ENCODE peak calls at places on chromosomes 7 and 10, in five cellular contexts. One of them, this sample, is unnamed. For H3K4me1, the result is how much of the 10 kb centered on the place peaks cover.

GRCh38 chr10:86785968-86786367 is 29.5 kb downstream of the BMPR1A start:
- DNase-seq in fibroblast of lung: no peak
- DNase-seq in CD8-positive, alpha-beta T cell: no peak
- DNase-seq in thoracic aorta: no peak
- DNase-seq in left ventricle myocardium inferior: no peak
- DNase-seq in this sample: no peak

GRCh38 chr7:151349507-151349853 is 7.9 kb downstream of the NUB1 start:
- DNase-seq in fibroblast of lung: no peak
- DNase-seq in CD8-positive, alpha-beta T cell: no peak
- DNase-seq in left ventricle myocardium inferior: no peak
- DNase-seq in thoracic aorta: no peak
- DNase-seq in this sample: no peak

GRCh38 chr7:139660317-139661042 is 117.3 kb downstream of the HIPK2 start:
- DNase-seq in CD8-positive, alpha-beta T cell: no peak
- DNase-seq in fibroblast of lung: no peak
- DNase-seq in thoracic aorta: no peak
- DNase-seq in left ventricle myocardium inferior: no peak
- DNase-seq in this sample: peak

GRCh38 chr7:26627871-26628270 is 236.5 kb downstream of the SKAP2 start:
- DNase-seq in thoracic aorta: no peak
- DNase-seq in fibroblast of lung: no peak
- DNase-seq in CD8-positive, alpha-beta T cell: no peak
- DNase-seq in left ventricle myocardium inferior: no peak
- DNase-seq in this sample: no peak

GRCh38 chr10:89413398-89413912 is 913 bp upstream of the IFIT5 start:
- DNase-seq in CD8-positive, alpha-beta T cell: no peak
- DNase-seq in fibroblast of lung: no peak
- DNase-seq in left ventricle myocardium inferior: no peak
- DNase-seq in thoracic aorta: no peak
- DNase-seq in this sample: no peak

GRCh38 chr10:84310470-84310869 is 17.9 kb upstream of the CCSER2 start:
- DNase-seq in left ventricle myocardium inferior: no peak
- DNase-seq in fibroblast of lung: peak
- DNase-seq in thoracic aorta: no peak
- DNase-seq in CD8-positive, alpha-beta T cell: no peak
- DNase-seq in this sample: no peak

GRCh38 chr7:137579913-137580640 is 236.5 kb upstream of the PTN start:
- DNase-seq in left ventricle myocardium inferior: no peak
- DNase-seq in CD8-positive, alpha-beta T cell: no peak
- DNase-seq in thoracic aorta: no peak
- DNase-seq in fibroblast of lung: peak
- DNase-seq in this sample: no peak

GRCh38 chr10:21077681-21078080 is 180.6 kb upstream of the NEBL start:
- DNase-seq in CD8-positive, alpha-beta T cell: no peak
- DNase-seq in fibroblast of lung: no peak
- DNase-seq in left ventricle myocardium inferior: no peak
- DNase-seq in thoracic aorta: no peak
- DNase-seq in this sample: no peak

GRCh38 chr7:143485500-143485899 is 7.8 kb downstream of the TAS2R41 start:
- DNase-seq in CD8-positive, alpha-beta T cell: no peak
- DNase-seq in left ventricle myocardium inferior: no peak
- DNase-seq in fibroblast of lung: peak
- DNase-seq in thoracic aorta: no peak
- DNase-seq in this sample: no peak

GRCh38 chr7:5634107-5634950 is 147.1 kb downstream of the RNF216 start:
- DNase-seq in thoracic aorta: no peak
- DNase-seq in fibroblast of lung: peak
- DNase-seq in left ventricle myocardium inferior: peak
- DNase-seq in CD8-positive, alpha-beta T cell: no peak
- DNase-seq in this sample: no peak

GRCh38 chr10:12849351-12850181 is 151.9 kb downstream of the CCDC3 start:
- DNase-seq in fibroblast of lung: no peak
- DNase-seq in left ventricle myocardium inferior: no peak
- DNase-seq in CD8-positive, alpha-beta T cell: no peak
- DNase-seq in thoracic aorta: no peak
- DNase-seq in this sample: peak

GRCh38 chr7:43123457-43123856 is 11.0 kb downstream of the HECW1 start:
- DNase-seq in CD8-positive, alpha-beta T cell: no peak
- DNase-seq in fibroblast of lung: no peak
- DNase-seq in thoracic aorta: no peak
- DNase-seq in left ventricle myocardium inferior: no peak
- DNase-seq in this sample: no peak

GRCh38 chr10:114525368-114525949 is 121.2 kb upstream of the AFAP1L2 start:
- DNase-seq in left ventricle myocardium inferior: no peak
- DNase-seq in thoracic aorta: no peak
- DNase-seq in fibroblast of lung: no peak
- DNase-seq in CD8-positive, alpha-beta T cell: peak
- DNase-seq in this sample: no peak

GRCh38 chr10:79070611-79071534 is 2.1 kb downstream of the ZMIZ1 start:
- DNase-seq in CD8-positive, alpha-beta T cell: no peak
- DNase-seq in left ventricle myocardium inferior: peak
- DNase-seq in thoracic aorta: peak
- DNase-seq in fibroblast of lung: peak
- DNase-seq in this sample: peak

GRCh38 chr7:156237614-156238013 is 403.0 kb upstream of the RNF32 start:
- DNase-seq in thoracic aorta: no peak
- DNase-seq in fibroblast of lung: no peak
- DNase-seq in CD8-positive, alpha-beta T cell: no peak
- DNase-seq in left ventricle myocardium inferior: no peak
- DNase-seq in this sample: no peak

GRCh38 chr7:136868496-136869005 is at the start of gene CHRM2:
- DNase-seq in left ventricle myocardium inferior: peak
- DNase-seq in thoracic aorta: no peak
- DNase-seq in CD8-positive, alpha-beta T cell: no peak
- DNase-seq in fibroblast of lung: peak
- DNase-seq in this sample: no peak

GRCh38 chr10:72308320-72308987 is 34.7 kb downstream of the DDIT4 start:
- DNase-seq in CD8-positive, alpha-beta T cell: no peak
- DNase-seq in fibroblast of lung: peak
- DNase-seq in thoracic aorta: no peak
- DNase-seq in left ventricle myocardium inferior: no peak
- DNase-seq in this sample: no peak

GRCh38 chr10:119178371-119179119 is at the start of gene PRDX3:
- DNase-seq in CD8-positive, alpha-beta T cell: peak
- DNase-seq in fibroblast of lung: peak
- DNase-seq in thoracic aorta: peak
- DNase-seq in left ventricle myocardium inferior: peak
- DNase-seq in this sample: peak

GRCh38 chr10:26573674-26574073 is 123.8 kb upstream of the PDSS1 start:
- DNase-seq in fibroblast of lung: no peak
- DNase-seq in thoracic aorta: no peak
- DNase-seq in CD8-positive, alpha-beta T cell: no peak
- DNase-seq in left ventricle myocardium inferior: no peak
- DNase-seq in this sample: no peak

GRCh38 chr7:69596056-69596455 is 2.2 kb upstream of the AUTS2 start:
- DNase-seq in left ventricle myocardium inferior: no peak
- DNase-seq in thoracic aorta: no peak
- DNase-seq in CD8-positive, alpha-beta T cell: no peak
- DNase-seq in fibroblast of lung: no peak
- DNase-seq in this sample: no peak
- H3K4me1 ChIP-seq in left ventricle myocardium inferior: under half
- H3K4me1 ChIP-seq in thoracic aorta: under half
- H3K4me1 ChIP-seq in CD8-positive, alpha-beta T cell: under half
- H3K4me1 ChIP-seq in fibroblast of lung: under half
- H3K4me1 ChIP-seq in this sample: under half

DNA sequence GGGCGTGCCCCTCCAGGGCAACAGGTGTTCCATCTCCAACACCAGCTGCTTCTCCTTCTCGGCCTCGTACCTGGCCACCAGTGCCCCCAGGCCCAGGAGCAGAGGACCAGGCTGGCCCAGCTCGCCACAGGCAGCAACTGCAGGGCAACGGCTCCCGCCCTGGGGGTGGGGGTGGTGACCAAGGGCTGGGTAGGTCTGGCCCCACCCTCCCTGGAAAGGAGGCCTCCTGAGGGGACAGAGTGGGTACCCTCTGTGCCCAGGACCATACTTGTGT is 22.1 kb upstream of the DRGX start:
- DNase-seq in thoracic aorta: no peak
- DNase-seq in CD8-positive, alpha-beta T cell: no peak
- DNase-seq in left ventricle myocardium inferior: no peak
- DNase-seq in fibroblast of lung: no peak
- DNase-seq in this sample: no peak
- H3K4me1 ChIP-seq in thoracic aorta: under half
- H3K4me1 ChIP-seq in CD8-positive, alpha-beta T cell: under half
- H3K4me1 ChIP-seq in left ventricle myocardium inferior: under half
- H3K4me1 ChIP-seq in fibroblast of lung: under half
- H3K4me1 ChIP-seq in this sample: under half

GRCh38 chr10:35091994-35092393 is 1.9 kb upstream of the CUL2 start:
- DNase-seq in thoracic aorta: no peak
- DNase-seq in fibroblast of lung: no peak
- DNase-seq in left ventricle myocardium inferior: no peak
- DNase-seq in CD8-positive, alpha-beta T cell: no peak
- DNase-seq in this sample: no peak
- H3K4me1 ChIP-seq in thoracic aorta: under half
- H3K4me1 ChIP-seq in fibroblast of lung: under half
- H3K4me1 ChIP-seq in left ventricle myocardium inferior: under half
- H3K4me1 ChIP-seq in CD8-positive, alpha-beta T cell: under half
- H3K4me1 ChIP-seq in this sample: under half

DNA sequence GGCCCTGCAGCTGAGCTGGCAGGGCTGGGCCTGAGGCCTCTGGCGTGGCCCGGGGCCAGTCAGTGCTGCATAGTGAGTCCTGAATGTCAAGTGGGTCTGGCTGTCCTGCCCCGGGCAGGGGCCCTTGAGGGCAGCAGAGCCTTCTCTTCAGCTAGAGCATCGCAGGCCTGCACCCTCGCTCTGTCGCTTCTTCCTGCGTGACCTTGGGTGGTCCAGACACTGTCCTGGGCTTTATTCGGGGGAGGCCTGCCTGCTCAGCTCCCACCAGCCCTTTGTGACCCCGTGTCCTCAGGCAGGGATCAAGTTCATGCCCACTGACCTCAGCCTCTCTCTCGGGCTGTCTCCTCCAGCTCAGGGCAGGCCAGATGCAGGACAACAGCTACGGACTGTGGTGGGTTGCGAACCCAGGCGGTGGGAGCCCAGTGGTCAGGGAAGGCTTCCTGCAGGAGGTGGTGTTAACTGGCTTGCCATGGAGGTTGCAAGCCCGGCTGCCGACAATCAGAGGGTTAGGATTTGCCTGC is 3.4 kb downstream of the TTYH3 start:
- DNase-seq in left ventricle myocardium inferior: no peak
- DNase-seq in fibroblast of lung: no peak
- DNase-seq in thoracic aorta: no peak
- DNase-seq in CD8-positive, alpha-beta T cell: no peak
- DNase-seq in this sample: no peak
- H3K4me1 ChIP-seq in left ventricle myocardium inferior: half or more
- H3K4me1 ChIP-seq in fibroblast of lung: under half
- H3K4me1 ChIP-seq in thoracic aorta: half or more
- H3K4me1 ChIP-seq in CD8-positive, alpha-beta T cell: under half
- H3K4me1 ChIP-seq in this sample: under half

GRCh38 chr10:110432084-110432483 is 65.6 kb upstream of the DUSP5 start:
- DNase-seq in thoracic aorta: no peak
- DNase-seq in fibroblast of lung: no peak
- DNase-seq in left ventricle myocardium inferior: no peak
- DNase-seq in CD8-positive, alpha-beta T cell: no peak
- DNase-seq in this sample: no peak

GRCh38 chr10:110436554-110437350 is 61.0 kb upstream of the DUSP5 start:
- DNase-seq in CD8-positive, alpha-beta T cell: no peak
- DNase-seq in fibroblast of lung: no peak
- DNase-seq in left ventricle myocardium inferior: no peak
- DNase-seq in thoracic aorta: no peak
- DNase-seq in this sample: no peak

GRCh38 chr10:110432814-110433565 is 64.7 kb upstream of the DUSP5 start:
- DNase-seq in left ventricle myocardium inferior: no peak
- DNase-seq in thoracic aorta: no peak
- DNase-seq in CD8-positive, alpha-beta T cell: no peak
- DNase-seq in fibroblast of lung: no peak
- DNase-seq in this sample: no peak

GRCh38 chr10:110433740-110434139 is 64.0 kb upstream of the DUSP5 start:
- DNase-seq in thoracic aorta: no peak
- DNase-seq in fibroblast of lung: no peak
- DNase-seq in left ventricle myocardium inferior: no peak
- DNase-seq in CD8-positive, alpha-beta T cell: no peak
- DNase-seq in this sample: no peak

DNA sequence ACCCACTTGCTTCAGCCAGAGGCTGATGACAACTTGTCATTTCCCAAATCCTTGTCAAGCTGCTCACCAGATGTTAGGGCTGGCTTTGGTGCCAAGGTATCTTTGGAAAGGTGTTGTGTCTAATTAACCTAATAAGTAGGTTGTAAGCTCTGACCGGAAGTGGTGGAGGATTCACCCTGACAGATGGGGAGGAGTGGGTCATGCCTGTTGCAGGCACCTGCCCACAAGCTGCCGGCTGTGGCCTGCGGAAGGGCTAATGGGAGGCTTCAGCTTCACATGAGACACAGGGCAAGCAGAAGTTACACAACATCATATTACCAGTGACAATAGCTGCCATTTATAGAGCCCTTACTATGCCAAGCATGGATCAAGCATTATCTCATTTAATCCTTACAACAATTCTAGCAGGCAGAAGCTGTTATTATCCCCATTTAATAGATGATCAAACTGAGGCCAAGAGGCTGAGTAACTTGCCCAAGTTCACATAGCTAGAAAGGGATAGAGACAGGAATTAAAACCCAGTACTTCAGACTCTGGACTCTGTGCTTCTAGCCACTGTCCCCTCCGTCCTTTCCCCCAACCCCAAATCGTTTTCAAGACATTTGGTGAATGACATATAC is 63.1 kb upstream of the DUSP5 start:
- DNase-seq in fibroblast of lung: no peak
- DNase-seq in CD8-positive, alpha-beta T cell: no peak
- DNase-seq in thoracic aorta: no peak
- DNase-seq in left ventricle myocardium inferior: no peak
- DNase-seq in this sample: no peak
- H3K4me1 ChIP-seq in fibroblast of lung: under half
- H3K4me1 ChIP-seq in CD8-positive, alpha-beta T cell: under half
- H3K4me1 ChIP-seq in thoracic aorta: under half
- H3K4me1 ChIP-seq in left ventricle myocardium inferior: under half
- H3K4me1 ChIP-seq in this sample: under half

GRCh38 chr10:43424431-43424830 is 12.5 kb upstream of the ZNF487 start:
- DNase-seq in fibroblast of lung: peak
- DNase-seq in thoracic aorta: no peak
- DNase-seq in left ventricle myocardium inferior: no peak
- DNase-seq in CD8-positive, alpha-beta T cell: no peak
- DNase-seq in this sample: no peak
- H3K4me1 ChIP-seq in fibroblast of lung: under half
- H3K4me1 ChIP-seq in thoracic aorta: under half
- H3K4me1 ChIP-seq in left ventricle myocardium inferior: under half
- H3K4me1 ChIP-seq in CD8-positive, alpha-beta T cell: under half
- H3K4me1 ChIP-seq in this sample: under half

GRCh38 chr7:148711191-148712102 is 12.7 kb downstream of the CUL1 start:
- DNase-seq in left ventricle myocardium inferior: no peak
- DNase-seq in thoracic aorta: no peak
- DNase-seq in CD8-positive, alpha-beta T cell: no peak
- DNase-seq in fibroblast of lung: no peak
- DNase-seq in this sample: no peak

GRCh38 chr7:148704966-148705365 is 6.3 kb downstream of the CUL1 start:
- DNase-seq in CD8-positive, alpha-beta T cell: no peak
- DNase-seq in thoracic aorta: no peak
- DNase-seq in fibroblast of lung: no peak
- DNase-seq in left ventricle myocardium inferior: no peak
- DNase-seq in this sample: no peak

GRCh38 chr7:148709019-148709418 is 10.3 kb downstream of the CUL1 start:
- DNase-seq in thoracic aorta: no peak
- DNase-seq in left ventricle myocardium inferior: no peak
- DNase-seq in fibroblast of lung: no peak
- DNase-seq in CD8-positive, alpha-beta T cell: no peak
- DNase-seq in this sample: no peak

GRCh38 chr7:148706368-148706767 is 7.7 kb downstream of the CUL1 start:
- DNase-seq in CD8-positive, alpha-beta T cell: no peak
- DNase-seq in fibroblast of lung: no peak
- DNase-seq in left ventricle myocardium inferior: no peak
- DNase-seq in thoracic aorta: no peak
- DNase-seq in this sample: no peak

GRCh38 chr7:148708026-148708685 is 9.5 kb downstream of the CUL1 start:
- DNase-seq in fibroblast of lung: no peak
- DNase-seq in thoracic aorta: no peak
- DNase-seq in CD8-positive, alpha-beta T cell: no peak
- DNase-seq in left ventricle myocardium inferior: no peak
- DNase-seq in this sample: no peak
- H3K4me1 ChIP-seq in fibroblast of lung: under half
- H3K4me1 ChIP-seq in thoracic aorta: under half
- H3K4me1 ChIP-seq in CD8-positive, alpha-beta T cell: half or more
- H3K4me1 ChIP-seq in left ventricle myocardium inferior: half or more
- H3K4me1 ChIP-seq in this sample: under half